ENCODE peak calls at places on chromosomes 13 and 19, in ten cellular contexts. U is effector memory CD4-positive, alpha-beta T cell; G is ovary; K is uterus; Z is aorta; M is H7; V is IMR-90; R is pancreas; H is AG04450; N is brain microvascular endothelial cell. E is an unnamed sample. For H3K27me3, the result is how much of the 10 kb centered on the place peaks cover.

GRCh38 chr19:13072206-13072898 is 30.3 kb downstream of the LYL1 start:
- DNase-seq in U (no peak), G (no peak), K (no peak), Z (no peak), M (no peak), V (no peak), R (no peak), H (no peak), N (no peak), E (no peak)

GRCh38 chr13:43171489-43171888 is 148.1 kb downstream of the DNAJC15 start:
- DNase-seq in U (no peak), G (no peak), K (no peak), Z (no peak), M (no peak), V (no peak), R (no peak), H (no peak), N (no peak), E (no peak)

GRCh38 chr13:35930665-35931631 is 200.2 kb downstream of the DCLK1 start:
- DNase-seq in U (no peak), G (no peak), K (no peak), Z (no peak), M (no peak), V (peak), R (no peak), H (no peak), N (no peak), E (no peak)

GRCh38 chr13:75541961-75542360 is 4.3 kb upstream of the COMMD6 start:
- DNase-seq in U (no peak), G (no peak), K (no peak), Z (no peak), M (no peak), V (no peak), R (no peak), H (no peak), N (no peak), E (peak)

GRCh38 chr13:73428137-73428536 is 369.3 kb downstream of the KLF5 start:
- DNase-seq in U (no peak), G (no peak), K (no peak), Z (no peak), M (no peak), V (peak), R (no peak), H (peak), N (peak), E (no peak)

GRCh38 chr13:44703371-44703770 is 127.2 kb upstream of the TSC22D1 start:
- DNase-seq in U (no peak), G (no peak), K (no peak), Z (no peak), M (no peak), V (peak), R (no peak), H (no peak), N (peak), E (no peak)

GRCh38 chr19:23799321-23799720 is 40.6 kb upstream of the ZNF681 start:
- DNase-seq in U (peak), G (no peak), K (no peak), Z (no peak), M (no peak), V (no peak), R (no peak), H (no peak), N (no peak), E (no peak)

GRCh38 chr19:12295191-12295590 is 508 bp upstream of the ZNF44 start:
- DNase-seq in U (no peak), G (no peak), K (no peak), Z (no peak), M (no peak), V (no peak), R (no peak), H (no peak), N (no peak), E (no peak)

GRCh38 chr13:99063952-99064351 is 86.1 kb upstream of the DOCK9 start:
- DNase-seq in U (no peak), G (no peak), K (no peak), Z (no peak), M (no peak), V (peak), R (no peak), H (no peak), N (no peak), E (no peak)
- H3K27me3 ChIP-seq in U (under half), G (under half), K (under half), Z (under half), M (under half), V (under half), R (under half), H (under half), N (under half), E (under half)

DNA sequence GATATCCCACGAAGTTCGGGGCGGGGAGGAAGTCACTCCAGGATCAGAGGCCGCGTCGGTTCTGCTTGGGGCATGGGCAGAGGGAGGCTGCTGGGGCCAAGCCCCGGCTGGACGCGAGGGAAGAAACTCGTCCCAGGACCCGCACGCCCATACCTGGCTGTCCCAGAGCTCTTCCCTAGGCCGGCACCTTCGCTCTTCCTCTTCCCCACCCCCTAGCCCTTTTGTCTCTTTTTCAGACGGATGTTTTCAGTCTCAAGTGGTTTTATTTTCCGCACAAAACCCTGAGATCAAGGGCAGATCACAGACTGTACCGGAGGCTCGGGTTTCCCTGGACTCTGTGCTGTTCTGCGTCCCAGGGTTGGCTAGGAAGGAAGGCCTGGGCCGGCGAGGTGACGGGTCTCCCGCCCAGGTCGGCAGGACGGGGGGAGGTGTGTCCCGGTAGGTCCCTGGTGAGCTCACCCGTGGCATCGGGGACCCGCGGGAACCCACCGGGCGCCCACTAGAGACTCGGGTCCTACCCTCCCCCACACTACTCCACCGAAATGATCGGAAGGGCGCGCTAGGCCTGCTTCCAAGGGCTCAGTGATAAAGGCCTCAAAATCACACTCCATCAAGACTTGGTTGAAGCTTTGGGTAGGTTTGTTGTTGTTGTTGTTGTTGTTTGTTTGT is 7.9 kb downstream of the ZIC2 start:
- DNase-seq in U (no peak), G (no peak), K (no peak), Z (no peak), M (peak), V (no peak), R (no peak), H (no peak), N (no peak), E (no peak)
- H3K27me3 ChIP-seq in U (half or more), G (under half), K (under half), Z (under half), M (half or more), V (half or more), R (under half), H (half or more), N (under half), E (half or more)

GRCh38 chr13:110302986-110303385 is 4.0 kb downstream of the COL4A1 start:
- DNase-seq in U (no peak), G (no peak), K (peak), Z (no peak), M (no peak), V (no peak), R (no peak), H (no peak), N (no peak), E (no peak)
- H3K27me3 ChIP-seq in U (under half), G (under half), K (under half), Z (under half), M (under half), V (under half), R (under half), H (under half), N (under half), E (under half)

GRCh38 chr19:54393381-54393780 is 21.9 kb upstream of the TTYH1 start:
- DNase-seq in U (no peak), G (no peak), K (no peak), Z (no peak), M (no peak), V (no peak), R (no peak), H (no peak), N (no peak), E (no peak)

GRCh38 chr19:54389556-54389955 is 24.8 kb upstream of the LAIR1 start:
- DNase-seq in U (no peak), G (no peak), K (no peak), Z (no peak), M (no peak), V (no peak), R (no peak), H (no peak), N (no peak), E (no peak)

GRCh38 chr19:54391589-54392061 is 23.6 kb upstream of the TTYH1 start:
- DNase-seq in U (no peak), G (no peak), K (no peak), Z (no peak), M (peak), V (no peak), R (no peak), H (no peak), N (peak), E (no peak)

GRCh38 chr19:54390942-54391577 is 24.2 kb upstream of the TTYH1 start:
- DNase-seq in U (peak), G (peak), K (no peak), Z (no peak), M (peak), V (peak), R (peak), H (peak), N (peak), E (peak)

DNA sequence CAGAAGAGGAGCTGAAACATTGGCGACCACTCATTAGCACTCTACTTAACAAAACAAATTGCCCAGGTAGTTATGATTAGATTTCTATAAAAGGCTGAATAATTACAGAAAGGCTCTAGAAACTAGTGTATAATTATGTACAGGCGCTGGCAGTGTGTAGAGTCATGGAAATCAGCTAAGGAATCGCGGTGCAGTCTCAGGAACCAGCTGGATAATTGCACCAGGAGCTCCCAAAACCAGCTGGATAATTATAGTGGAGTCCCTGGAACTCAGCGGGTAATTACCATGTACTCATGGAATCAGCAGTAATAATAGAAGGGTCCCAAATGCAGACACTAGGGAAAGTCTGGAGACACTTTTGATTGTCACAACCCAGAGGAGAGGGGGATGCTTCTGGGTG is 23.2 kb upstream of the TTYH1 start:
- DNase-seq in U (no peak), G (no peak), K (no peak), Z (no peak), M (no peak), V (no peak), R (no peak), H (no peak), N (no peak), E (no peak)
- H3K27me3 ChIP-seq in U (under half), G (under half), K (under half), Z (under half), M (under half), V (under half), R (under half), H (under half), N (under half), E (under half)

DNA sequence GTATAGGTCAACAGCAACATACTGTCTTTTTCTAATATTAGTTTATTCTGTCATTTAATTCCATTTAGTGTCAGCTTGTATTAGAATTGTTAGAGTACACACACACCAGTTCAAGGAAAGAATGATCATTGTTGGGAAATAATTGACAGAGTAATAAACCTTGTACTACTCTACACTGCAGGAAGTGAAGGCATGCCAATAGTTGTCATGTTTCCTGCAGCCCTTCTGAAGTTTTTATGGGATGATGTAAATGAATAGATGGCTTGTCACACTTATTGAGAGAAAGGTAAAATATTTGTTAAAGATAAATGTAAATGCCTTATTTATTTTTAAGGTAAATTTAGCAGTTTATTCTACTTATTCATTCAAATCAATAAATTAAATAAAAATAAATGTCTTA is 306.9 kb upstream of the KLHL1 start:
- DNase-seq in U (no peak), G (no peak), K (no peak), Z (no peak), M (no peak), V (no peak), R (no peak), H (no peak), N (no peak), E (no peak)
- H3K27me3 ChIP-seq in U (under half), G (under half), K (under half), Z (under half), M (under half), V (under half), R (under half), H (under half), N (under half), E (under half)

DNA sequence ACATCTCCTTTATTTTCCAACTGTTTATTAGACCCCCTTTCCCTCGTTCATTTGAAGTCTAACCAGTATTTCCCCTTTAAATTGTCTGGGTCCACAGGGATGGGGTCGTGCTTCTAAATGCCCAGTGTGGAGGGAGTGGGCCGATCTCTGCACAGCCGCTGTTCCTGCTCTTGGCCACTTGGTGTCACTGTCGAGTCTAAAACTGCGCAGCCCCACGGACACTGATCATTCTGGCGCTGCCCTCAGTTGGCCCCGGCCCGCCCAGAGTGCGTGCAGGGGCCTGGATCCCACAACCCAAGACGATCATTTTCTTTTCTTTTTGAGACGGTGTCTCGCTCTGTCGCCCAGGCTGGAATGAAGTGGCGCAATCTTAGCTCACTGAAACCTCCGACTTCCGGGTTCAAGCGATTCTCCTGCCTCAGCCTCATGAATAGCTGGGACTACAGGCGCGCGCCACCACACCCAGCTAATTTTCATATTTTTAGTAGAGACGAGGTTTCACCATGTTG is 12.0 kb downstream of the WDR88 start:
- DNase-seq in U (peak), G (peak), K (peak), Z (peak), M (peak), V (peak), R (peak), H (peak), N (peak), E (peak)
- H3K27me3 ChIP-seq in U (under half), G (under half), K (under half), Z (under half), M (under half), V (under half), R (under half), H (under half), N (under half), E (under half)

E was measured in adrenal gland.